ENCODE peak calls at places on chromosomes 4 and X, in ten cellular contexts. E is thoracic aorta, O is fibroblast of lung, W is tibial nerve, A is A673, G is hepatocyte, M is left lung, X is lung, L is DND-41, Z is brain microvascular endothelial cell. P is an unnamed sample.

GRCh38 chr4:110359076-110359475 is 116.9 kb upstream of the ENPEP start:
- DNase-seq in E (no peak), O (no peak), W (no peak), A (no peak), G (no peak), M (no peak), X (no peak), L (no peak), Z (no peak), P (no peak)

GRCh38 chr4:19266566-19266965 is 985.1 kb upstream of the SLIT2 start:
- DNase-seq in E (no peak), O (no peak), W (no peak), A (no peak), G (no peak), M (no peak), X (no peak), L (no peak), Z (no peak), P (no peak)

GRCh38 chrX:19799319-19800182 is 87.8 kb downstream of the SH3KBP1 start:
- DNase-seq in E (no peak), O (peak), W (no peak), A (no peak), G (no peak), M (no peak), X (no peak), L (no peak), Z (peak), P (no peak)

GRCh38 chr4:73734405-73735070 is 5.8 kb upstream of the CXCL8 start:
- DNase-seq in E (no peak), O (peak), W (no peak), A (no peak), G (no peak), M (no peak), X (no peak), L (no peak), Z (no peak), P (no peak)

GRCh38 chr4:163166041-163166579 is 580 bp downstream of the NAF1 start:
- DNase-seq in E (peak), O (peak), W (peak), A (peak), G (peak), M (peak), X (peak), L (peak), Z (peak), P (no peak)

GRCh38 chr4:157992038-157992706 is 180.7 kb downstream of the GASK1B start:
- DNase-seq in E (no peak), O (peak), W (no peak), A (peak), G (peak), M (no peak), X (peak), L (peak), Z (peak), P (peak)

GRCh38 chr4:79852305-79852730 is 220.7 kb downstream of the ANTXR2 start:
- DNase-seq in E (no peak), O (peak), W (no peak), A (peak), G (peak), M (peak), X (peak), L (no peak), Z (peak), P (peak)

GRCh38 chr4:89619230-89619962 is 217.6 kb downstream of the SNCA start:
- DNase-seq in E (no peak), O (no peak), W (no peak), A (no peak), G (no peak), M (no peak), X (no peak), L (peak), Z (no peak), P (no peak)

GRCh38 chrX:43892471-43892870 is 10.2 kb upstream of the MAOB start:
- DNase-seq in E (no peak), O (no peak), W (no peak), A (no peak), G (no peak), M (no peak), X (no peak), L (no peak), Z (no peak), P (no peak)

GRCh38 chr4:33649015-33649414 is 2595.3 kb downstream of the ARAP2 start:
- DNase-seq in E (no peak), O (peak), W (no peak), A (peak), G (peak), M (no peak), X (no peak), L (no peak), Z (no peak), P (peak)

GRCh38 chrX:111861605-111862004 is 14.4 kb upstream of the TRPC5OS start:
- DNase-seq in E (no peak), O (no peak), W (no peak), A (no peak), G (no peak), M (no peak), X (no peak), L (no peak), Z (no peak), P (no peak)

GRCh38 chrX:122579521-122579920 is 604.6 kb upstream of the GRIA3 start:
- DNase-seq in E (no peak), O (peak), W (no peak), A (no peak), G (no peak), M (no peak), X (no peak), L (no peak), Z (peak), P (no peak)

GRCh38 chr4:187424636-187425035 is 570.9 kb upstream of the ZFP42 start:
- DNase-seq in E (no peak), O (no peak), W (no peak), A (no peak), G (no peak), M (no peak), X (no peak), L (no peak), Z (no peak), P (no peak)

GRCh38 chrX:100368167-100368566 is 41.9 kb downstream of the PCDH19 start:
- DNase-seq in E (no peak), O (no peak), W (no peak), A (peak), G (peak), M (no peak), X (no peak), L (no peak), Z (no peak), P (no peak)

GRCh38 chr4:1178300-1179088 is 6.1 kb upstream of the SPON2 start:
- DNase-seq in E (no peak), O (no peak), W (no peak), A (no peak), G (no peak), M (no peak), X (no peak), L (no peak), Z (no peak), P (no peak)

GRCh38 chr4:136925203-136925602 is 607.1 kb downstream of the PCDH18 start:
- DNase-seq in E (no peak), O (no peak), W (no peak), A (no peak), G (no peak), M (no peak), X (no peak), L (no peak), Z (no peak), P (no peak)

GRCh38 chrX:7586126-7586525 is 256.8 kb upstream of the VCX start:
- DNase-seq in E (no peak), O (peak), W (no peak), A (peak), G (peak), M (no peak), X (no peak), L (peak), Z (peak), P (peak)

GRCh38 chr4:33104190-33104773 is 2384.1 kb downstream of the PCDH7 start:
- DNase-seq in E (no peak), O (peak), W (no peak), A (no peak), G (no peak), M (no peak), X (no peak), L (no peak), Z (no peak), P (no peak)

GRCh38 chr4:40908297-40908696 is 158.5 kb downstream of the NSUN7 start:
- DNase-seq in E (no peak), O (no peak), W (no peak), A (peak), G (peak), M (peak), X (peak), L (no peak), Z (no peak), P (no peak)

GRCh38 chr4:69308634-69309033 is 28.4 kb downstream of the UGT2B28 start:
- DNase-seq in E (no peak), O (no peak), W (no peak), A (no peak), G (peak), M (no peak), X (no peak), L (no peak), Z (no peak), P (no peak)

GRCh38 chr4:81590596-81590995 is 118.9 kb upstream of the RASGEF1B start:
- DNase-seq in E (no peak), O (no peak), W (no peak), A (no peak), G (no peak), M (no peak), X (no peak), L (no peak), Z (no peak), P (no peak)

GRCh38 chr4:38210396-38211114 is 250.4 kb downstream of the PTTG2 start:
- DNase-seq in E (no peak), O (peak), W (no peak), A (no peak), G (no peak), M (no peak), X (no peak), L (no peak), Z (peak), P (no peak)

GRCh38 chr4:151485541-151486131 is 76.7 kb downstream of the FHIP1A start:
- DNase-seq in E (no peak), O (peak), W (no peak), A (no peak), G (no peak), M (no peak), X (no peak), L (no peak), Z (no peak), P (no peak)

GRCh38 chrX:142084611-142085010 is 120.5 kb downstream of the MAGEC2 start:
- DNase-seq in E (no peak), O (no peak), W (no peak), A (no peak), G (no peak), M (no peak), X (no peak), L (no peak), Z (no peak), P (no peak)

GRCh38 chrX:12237131-12237530 is 98.9 kb downstream of the FRMPD4 start:
- DNase-seq in E (no peak), O (no peak), W (no peak), A (no peak), G (no peak), M (no peak), X (no peak), L (no peak), Z (no peak), P (no peak)

GRCh38 chrX:48520976-48521352 is 644 bp upstream of the EBP start:
- DNase-seq in E (no peak), O (no peak), W (no peak), A (peak), G (no peak), M (peak), X (no peak), L (no peak), Z (no peak), P (no peak)

DNA sequence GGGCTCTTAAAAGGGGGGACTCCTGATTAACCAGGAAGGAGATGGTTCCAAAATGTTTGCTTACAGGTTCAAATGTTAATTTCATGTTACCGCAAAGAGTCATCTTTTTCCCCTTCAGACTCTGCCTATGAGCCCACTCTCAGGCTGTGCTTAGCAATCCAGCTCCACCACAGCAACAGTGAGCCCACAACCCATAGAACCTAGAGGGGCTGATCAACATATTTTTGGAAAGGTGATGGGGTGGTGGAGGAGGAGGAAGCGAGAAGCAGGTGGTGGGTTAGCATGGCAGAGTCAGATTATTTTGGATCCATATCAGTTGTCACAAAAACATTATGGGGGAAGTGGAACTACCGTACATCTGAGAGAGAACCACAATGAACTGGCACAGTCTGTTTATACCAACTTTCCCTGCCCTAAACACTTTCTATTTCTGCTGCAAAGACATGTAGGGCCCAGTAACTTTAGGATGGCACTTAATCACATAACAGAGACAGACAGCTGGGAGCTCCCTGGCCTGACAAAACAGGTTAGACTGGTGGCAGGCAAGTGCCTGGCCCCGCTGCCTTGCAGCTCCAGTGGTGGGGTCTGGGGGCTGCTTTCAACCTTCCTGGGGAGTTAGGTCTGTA is 4.4 kb downstream of the SLC9A7 start:
- DNase-seq in E (no peak), O (no peak), W (no peak), A (no peak), G (no peak), M (no peak), X (no peak), L (no peak), Z (no peak), P (no peak)
- TF ChIP-seq CTCF in E (no peak), O (no peak), W (no peak), A (no peak), G (no peak), M (no peak), X (no peak), L (no peak), Z (no peak), P (no peak)

GRCh38 chr4:16449381-16449780 is 223.1 kb upstream of the TAPT1 start:
- DNase-seq in E (no peak), O (no peak), W (no peak), A (no peak), G (no peak), M (no peak), X (no peak), L (no peak), Z (no peak), P (no peak)
- H3K4me3 ChIP-seq in E (no peak), O (no peak), W (no peak), A (no peak), G (no peak), M (no peak), X (no peak), L (no peak), Z (no peak), P (no peak)

GRCh38 chr4:100581337-100581736 is 63.5 kb upstream of the EMCN start:
- DNase-seq in E (no peak), O (no peak), W (no peak), A (no peak), G (no peak), M (no peak), X (no peak), L (peak), Z (no peak), P (peak)

GRCh38 chr4:100574607-100575006 is 56.8 kb upstream of the EMCN start:
- DNase-seq in E (no peak), O (no peak), W (no peak), A (no peak), G (no peak), M (no peak), X (no peak), L (no peak), Z (no peak), P (no peak)

GRCh38 chr4:100582146-100582545 is 64.3 kb upstream of the EMCN start:
- DNase-seq in E (no peak), O (no peak), W (no peak), A (peak), G (no peak), M (no peak), X (no peak), L (no peak), Z (no peak), P (no peak)

DNA sequence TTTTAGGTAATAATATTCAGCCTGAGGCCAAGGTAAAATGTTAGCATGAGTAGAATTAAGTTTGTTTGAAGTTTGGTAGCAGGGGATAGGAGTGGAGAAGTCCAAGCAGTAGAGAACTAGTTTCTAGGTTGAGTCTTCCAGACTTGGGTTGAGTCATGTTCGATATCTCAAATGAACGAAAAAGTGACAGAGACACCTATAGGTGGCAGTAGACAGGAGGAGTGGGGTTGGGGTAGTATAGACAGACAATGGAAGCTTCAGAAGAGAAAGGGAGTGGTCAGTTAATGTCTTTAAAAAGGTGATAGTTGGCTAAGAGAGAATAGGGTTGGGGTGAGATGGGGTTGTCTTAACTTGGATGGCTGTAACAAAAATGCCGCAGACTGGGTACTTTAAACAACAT is 58.7 kb upstream of the EMCN start:
- DNase-seq in E (no peak), O (no peak), W (no peak), A (no peak), G (no peak), M (no peak), X (no peak), L (no peak), Z (no peak), P (no peak)
- TF ChIP-seq CTCF in E (no peak), O (no peak), W (no peak), A (peak), G (no peak), M (no peak), X (no peak), L (no peak), Z (no peak), P (no peak)

GRCh38 chrX:40012039-40012799 is 85.5 kb downstream of the BCOR start:
- DNase-seq in E (no peak), O (peak), W (no peak), A (no peak), G (peak), M (no peak), X (no peak), L (no peak), Z (peak), P (no peak)
- H3K4me3 ChIP-seq in E (peak), O (no peak), W (peak), A (no peak), G (no peak), M (peak), X (no peak), L (no peak), Z (peak), P (peak)

DNA sequence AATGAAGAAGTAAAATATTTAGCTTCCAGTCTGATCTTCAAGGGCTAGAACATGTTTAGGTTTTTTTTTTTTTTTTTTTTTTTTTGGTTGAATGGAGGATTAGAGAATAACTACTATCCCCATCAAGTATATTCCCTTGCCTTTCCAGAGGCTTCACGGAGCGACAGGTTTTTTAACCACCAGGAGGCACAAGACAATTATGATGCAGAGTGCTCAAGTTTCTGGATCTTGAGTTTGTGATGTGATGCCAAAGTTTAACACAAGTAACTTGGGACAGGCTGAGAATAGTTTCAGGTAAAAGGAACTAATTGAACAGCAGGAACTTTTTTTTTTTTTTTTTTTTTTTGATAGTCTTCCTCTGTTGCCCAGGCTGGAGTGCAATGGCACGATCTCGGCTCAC is 30.3 kb downstream of the CCNI start:
- DNase-seq in E (no peak), O (peak), W (no peak), A (peak), G (peak), M (no peak), X (no peak), L (no peak), Z (no peak), P (no peak)
- TF ChIP-seq CTCF in E (no peak), O (peak), W (no peak), A (no peak), G (peak), M (no peak), X (no peak), L (no peak), Z (peak), P (peak)

DNA sequence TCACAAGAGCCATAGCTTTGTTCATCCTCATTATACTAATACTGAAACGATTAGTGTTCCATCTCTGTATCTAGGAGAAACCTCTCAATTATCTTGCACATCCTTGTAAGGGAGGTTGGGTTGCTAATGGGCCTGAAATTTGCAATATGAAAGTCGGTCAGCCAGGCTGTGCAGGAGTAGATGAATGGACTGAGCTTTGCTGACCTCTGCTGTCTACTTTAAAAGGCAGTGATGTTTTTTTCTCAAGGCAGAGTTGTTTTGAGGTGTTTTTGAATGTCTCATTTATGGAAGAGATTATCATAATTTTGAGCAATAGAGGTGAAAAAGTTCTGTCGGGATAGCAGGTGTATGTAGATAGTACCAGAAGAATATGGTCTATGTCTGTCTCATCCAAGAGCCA is 47.9 kb upstream of the LINC00632 start:
- DNase-seq in E (no peak), O (no peak), W (no peak), A (no peak), G (no peak), M (no peak), X (no peak), L (no peak), Z (no peak), P (no peak)
- H3K4me3 ChIP-seq in E (no peak), O (no peak), W (no peak), A (no peak), G (no peak), M (no peak), X (no peak), L (no peak), Z (no peak), P (no peak)